ENCODE peak calls at places on chromosomes 3 and 15, in four cellular contexts. One of them, this sample, is unnamed.

GRCh38 chr15:73983211-73983727 is 8.8 kb downstream of the STOML1 start:
- DNase-seq in DMS153: no peak
- DNase-seq in H4: peak
- DNase-seq in M059J: peak
- DNase-seq in this sample: no peak

GRCh38 chr3:143826296-143826695 is 22.0 kb downstream of the SLC9A9 start:
- DNase-seq in DMS153: no peak
- DNase-seq in H4: no peak
- DNase-seq in M059J: no peak
- DNase-seq in this sample: no peak

GRCh38 chr3:146543461-146544012 is 870 bp downstream of the PLSCR1 start:
- DNase-seq in DMS153: no peak
- DNase-seq in H4: no peak
- DNase-seq in M059J: no peak
- DNase-seq in this sample: no peak

GRCh38 chr3:179973024-179973423 is 63.7 kb downstream of the PEX5L start:
- DNase-seq in DMS153: no peak
- DNase-seq in H4: no peak
- DNase-seq in M059J: no peak
- DNase-seq in this sample: no peak

GRCh38 chr15:74783072-74783807 is 1.4 kb downstream of the CSK start:
- DNase-seq in DMS153: no peak
- DNase-seq in H4: no peak
- DNase-seq in M059J: no peak
- DNase-seq in this sample: no peak

GRCh38 chr15:69025320-69025719 is 10.8 kb downstream of the NOX5 start:
- DNase-seq in DMS153: no peak
- DNase-seq in H4: no peak
- DNase-seq in M059J: no peak
- DNase-seq in this sample: no peak

GRCh38 chr3:40317061-40317676 is 7.7 kb downstream of the EIF1B start:
- DNase-seq in DMS153: no peak
- DNase-seq in H4: peak
- DNase-seq in M059J: peak
- DNase-seq in this sample: peak

GRCh38 chr3:74287557-74287956 is 326.9 kb downstream of the CNTN3 start:
- DNase-seq in DMS153: no peak
- DNase-seq in H4: no peak
- DNase-seq in M059J: no peak
- DNase-seq in this sample: no peak

GRCh38 chr3:9901967-9902366 is 681 bp upstream of the IL17RE start:
- DNase-seq in DMS153: no peak
- DNase-seq in H4: no peak
- DNase-seq in M059J: no peak
- DNase-seq in this sample: no peak

GRCh38 chr3:5086708-5087107 is 35.4 kb upstream of the ARL8B start:
- DNase-seq in DMS153: no peak
- DNase-seq in H4: no peak
- DNase-seq in M059J: no peak
- DNase-seq in this sample: no peak

GRCh38 chr15:67823371-67824156 is 1.7 kb upstream of the SKOR1 start:
- DNase-seq in DMS153: no peak
- DNase-seq in H4: no peak
- DNase-seq in M059J: no peak
- DNase-seq in this sample: peak

GRCh38 chr15:77415450-77416448 is 4.2 kb downstream of the PEAK1 start:
- DNase-seq in DMS153: no peak
- DNase-seq in H4: no peak
- DNase-seq in M059J: no peak
- DNase-seq in this sample: no peak

GRCh38 chr3:33035596-33035995 is 61.4 kb downstream of the GLB1 start:
- DNase-seq in DMS153: no peak
- DNase-seq in H4: no peak
- DNase-seq in M059J: peak
- DNase-seq in this sample: no peak

GRCh38 chr3:43207628-43208085 is 78.7 kb upstream of the SNRK start:
- DNase-seq in DMS153: no peak
- DNase-seq in H4: no peak
- DNase-seq in M059J: peak
- DNase-seq in this sample: no peak

GRCh38 chr3:67529915-67530314 is 124.5 kb downstream of the SUCLG2 start:
- DNase-seq in DMS153: no peak
- DNase-seq in H4: no peak
- DNase-seq in M059J: peak
- DNase-seq in this sample: no peak

GRCh38 chr3:150345021-150345538 is 63.0 kb upstream of the TSC22D2 start:
- DNase-seq in DMS153: no peak
- DNase-seq in H4: no peak
- DNase-seq in M059J: peak
- DNase-seq in this sample: no peak

GRCh38 chr15:90300988-90301715 is 35.7 kb downstream of the NGRN start:
- DNase-seq in DMS153: no peak
- DNase-seq in H4: peak
- DNase-seq in M059J: peak
- DNase-seq in this sample: peak